ENCODE peak calls at places on chromosomes 11 and 22, in five cellular contexts. C, K, B, W and M are unnamed samples.

GRCh38 chr11:130133716-130134115 is 25.9 kb upstream of the ST14 start:
- DNase-seq in C (no peak), K (no peak), B (no peak), W (no peak), M (no peak)

GRCh38 chr11:84543367-84544159 is 1083.6 kb downstream of the DLG2 start:
- DNase-seq in C (no peak), K (peak; percentile 78), B (no peak), W (no peak), M (no peak)

GRCh38 chr11:31805629-31806185 is 5.4 kb downstream of the PAX6 start:
- DNase-seq in C (no peak), K (peak; percentile 80), B (no peak), W (no peak), M (no peak)

GRCh38 chr11:47391711-47392432 is 13.5 kb upstream of the SPI1 start:
- DNase-seq in C (no peak), K (no peak), B (no peak), W (no peak), M (no peak)

GRCh38 chr22:41523464-41524221 is 20.6 kb downstream of the POLR3H start:
- DNase-seq in C (no peak), K (peak; percentile 66), B (no peak), W (no peak), M (no peak)

GRCh38 chr11:58059011-58059358 is 28.2 kb downstream of the OR6Q1 start:
- DNase-seq in C (no peak), K (peak; percentile 80), B (no peak), W (peak; percentile 82), M (no peak)

GRCh38 chr11:63573881-63574855 is 11.0 kb upstream of the PLAAT2 start:
- DNase-seq in C (no peak), K (no peak), B (peak; percentile 81), W (peak; percentile 78), M (no peak)

GRCh38 chr22:23219787-23220484 is 39.6 kb downstream of the BCR start:
- DNase-seq in C (no peak), K (no peak), B (peak; percentile 35), W (no peak), M (no peak)

GRCh38 chr22:23128269-23129108 is 13.3 kb downstream of the RSPH14 start:
- DNase-seq in C (peak; percentile 59), K (peak; percentile 91), B (peak; percentile 79), W (peak; percentile 59), M (no peak)

GRCh38 chr22:49540571-49541450 is 286.9 kb downstream of the BRD1 start:
- DNase-seq in C (no peak), K (no peak), B (peak; percentile 4), W (no peak), M (peak; percentile 60)

GRCh38 chr11:45902452-45903380 is 4.4 kb downstream of the FREY1 start:
- DNase-seq in C (no peak), K (no peak), B (no peak), W (no peak), M (no peak)
- H3K36me3 ChIP-seq in C (no peaks in the 10 kb centered on the region), K (no peaks in the 10 kb centered on the region), B (no peaks in the 10 kb centered on the region), W (no peaks in the 10 kb centered on the region), M (peaks cover 8% of the 10 kb centered on the region)

GRCh38 chr11:7512525-7513209 is 1.1 kb upstream of the PPFIBP2 start:
- DNase-seq in C (no peak), K (peak; percentile 10), B (peak; percentile 80), W (peak; percentile 13), M (peak; percentile 91)

GRCh38 chr11:7514099-7514725 is 413 bp downstream of the PPFIBP2 start:
- DNase-seq in C (no peak), K (peak; percentile 38), B (peak; percentile 54), W (no peak), M (no peak)

GRCh38 chr11:7515544-7515943 is 1.7 kb downstream of the PPFIBP2 start:
- DNase-seq in C (no peak), K (no peak), B (no peak), W (peak; percentile 13), M (no peak)

GRCh38 chr11:7511405-7511804 is 2.4 kb upstream of the PPFIBP2 start:
- DNase-seq in C (no peak), K (no peak), B (peak; percentile 53), W (peak; percentile 15), M (peak; percentile 81)

GRCh38 chr11:7513210-7514098 is at the start of gene PPFIBP2:
- DNase-seq in C (peak; percentile 40), K (peak; percentile 89), B (peak; percentile 91), W (peak; percentile 58), M (peak; percentile 92)
- TF ChIP-seq POLR2AphosphoS5 in C (peak; percentile 51), K (peak; percentile 23), B (peak; percentile 63), W (no peak), M (no peak)

GRCh38 chr11:128482512-128483191 is 104.7 kb downstream of the ETS1 start:
- DNase-seq in C (no peak), K (no peak), B (no peak), W (no peak), M (no peak)
- H3K36me3 ChIP-seq in C (no peaks in the 10 kb centered on the region), K (peaks cover 14% of the 10 kb centered on the region), B (no peaks in the 10 kb centered on the region), W (no peaks in the 10 kb centered on the region), M (peaks cover 28% of the 10 kb centered on the region)

GRCh38 chr11:10599388-10600175 is 31.1 kb upstream of the LYVE1 start:
- DNase-seq in C (no peak), K (no peak), B (no peak), W (peak; percentile 68), M (no peak)
- TF ChIP-seq POLR2AphosphoS5 in C (no peak), K (no peak), B (peak; percentile 55), W (no peak), M (no peak)

GRCh38 chr11:94868468-94868867 is 100.3 kb downstream of the AMOTL1 start:
- DNase-seq in C (no peak), K (no peak), B (no peak), W (no peak), M (no peak)
- H3K36me3 ChIP-seq in C (no peaks in the 10 kb centered on the region), K (no peaks in the 10 kb centered on the region), B (no peaks in the 10 kb centered on the region), W (no peaks in the 10 kb centered on the region), M (peaks cover 84% of the 10 kb centered on the region)

GRCh38 chr22:19431641-19432091 is at the start of gene HIRA:
- DNase-seq in C (peak; percentile 53), K (peak; percentile 84), B (peak; percentile 82), W (peak; percentile 60), M (peak; percentile 90)
- TF ChIP-seq POLR2AphosphoS5 in C (no peak), K (peak; percentile 50), B (no peak), W (no peak), M (no peak)

DNA sequence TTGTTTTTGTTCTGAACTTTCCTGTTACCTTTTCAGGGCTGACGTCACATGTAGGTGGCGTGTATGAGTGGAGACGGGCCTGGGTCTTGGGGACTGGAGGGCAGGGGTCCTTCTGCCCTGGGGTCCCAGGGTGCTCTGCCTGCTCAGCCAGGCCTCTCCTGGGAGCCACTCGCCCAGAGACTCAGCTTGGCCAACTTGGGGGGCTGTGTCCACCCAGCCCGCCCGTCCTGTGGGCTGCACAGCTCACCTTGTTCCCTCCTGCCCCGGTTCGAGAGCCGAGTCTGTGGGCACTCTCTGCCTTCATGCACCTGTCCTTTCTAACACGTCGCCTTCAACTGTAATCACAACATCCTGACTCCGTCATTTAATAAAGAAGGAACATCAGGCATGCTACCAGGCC is 3.5 kb upstream of the TSSC4 start:
- DNase-seq in C (no peak), K (no peak), B (no peak), W (no peak), M (no peak)
- H3K36me3 ChIP-seq in C (peaks cover 8% of the 10 kb centered on the region), K (no peaks in the 10 kb centered on the region), B (no peaks in the 10 kb centered on the region), W (no peaks in the 10 kb centered on the region), M (peaks cover 59% of the 10 kb centered on the region)